ENCODE peak calls at places on chromosome 15, in seven cellular contexts. C is HepG2, F is GM12878, R is HCT116, X is SK-N-SH, Y is H1, K is K562. B is an unnamed sample. For H3K27me3, the result is how much of the 10 kb centered on the place peaks cover.

GRCh38 chr15:68679961-68680371 is 101.2 kb downstream of the CORO2B start:
- DNase-seq in R (no peak), F (no peak), C (no peak), K (no peak), X (no peak), Y (no peak), B (no peak)

GRCh38 chr15:70870066-70870465 is 16.1 kb upstream of the LARP6 start:
- DNase-seq in R (no peak), X (peak), F (no peak), Y (no peak), C (no peak), K (no peak), B (no peak)

GRCh38 chr15:40265355-40265754 is 17.5 kb downstream of the ANKRD63 start:
- DNase-seq in K (peak), F (no peak), C (no peak), Y (no peak), R (no peak), X (peak), B (no peak)

GRCh38 chr15:74192751-74193150 is 9.8 kb downstream of the STRA6 start:
- DNase-seq in R (no peak), F (no peak), K (no peak), C (no peak), X (no peak), Y (no peak), B (no peak)

GRCh38 chr15:74807302-74807701 is 5.3 kb upstream of the LMAN1L start:
- DNase-seq in Y (no peak), K (no peak), C (no peak), X (no peak), F (no peak), R (no peak), B (no peak)

GRCh38 chr15:72599855-72600464 is 54.5 kb upstream of the GOLGA6B start:
- DNase-seq in F (no peak), X (peak), K (peak), C (peak), R (peak), Y (no peak), B (peak)

GRCh38 chr15:88131937-88132336 is 124.6 kb downstream of the NTRK3 start:
- DNase-seq in K (no peak), C (no peak), F (no peak), R (no peak), X (no peak), Y (no peak), B (no peak)

GRCh38 chr15:75170711-75171341 is 30.9 kb upstream of the C15orf39 start:
- DNase-seq in X (no peak), Y (no peak), C (no peak), F (no peak), K (no peak), R (no peak), B (no peak)

GRCh38 chr15:69755571-69756310 is 303.1 kb downstream of the RPLP1 start:
- DNase-seq in K (no peak), R (no peak), X (no peak), F (peak), C (no peak), Y (no peak), B (no peak)

GRCh38 chr15:79067969-79068368 is 22.6 kb downstream of the RASGRF1 start:
- DNase-seq in F (no peak), K (no peak), X (no peak), C (no peak), Y (no peak), R (no peak), B (no peak)

GRCh38 chr15:92141607-92142006 is 252.1 kb upstream of the ST8SIA2 start:
- DNase-seq in K (no peak), F (no peak), R (no peak), X (no peak), C (no peak), Y (no peak), B (no peak)

GRCh38 chr15:85019815-85020590 is 38.3 kb downstream of the PDE8A start:
- DNase-seq in F (peak), X (no peak), Y (no peak), K (no peak), R (no peak), C (no peak), B (no peak)

GRCh38 chr15:66948294-66948693 is 117.1 kb upstream of the SMAD3 start:
- DNase-seq in F (no peak), X (no peak), Y (no peak), R (no peak), K (no peak), C (no peak), B (no peak)

GRCh38 chr15:58921267-58921666 is 12.2 kb downstream of the SLTM start:
- DNase-seq in Y (no peak), R (no peak), F (no peak), C (no peak), X (no peak), K (no peak), B (no peak)

GRCh38 chr15:26891448-26891881 is 24.6 kb downstream of the GABRA5 start:
- DNase-seq in R (no peak), Y (peak), X (peak), F (no peak), K (peak), C (peak), B (peak)

GRCh38 chr15:26893351-26894065 is 26.6 kb downstream of the GABRA5 start:
- DNase-seq in K (no peak), C (no peak), Y (no peak), F (no peak), X (no peak), R (no peak), B (no peak)

GRCh38 chr15:26894181-26894580 is 27.3 kb downstream of the GABRA5 start:
- DNase-seq in K (no peak), Y (no peak), R (no peak), C (no peak), F (no peak), X (no peak), B (no peak)

GRCh38 chr15:26892119-26892518 is 25.3 kb downstream of the GABRA5 start:
- DNase-seq in R (no peak), Y (no peak), C (no peak), F (no peak), X (peak), K (no peak), B (no peak)

GRCh38 chr15:26892678-26893077 is 25.8 kb downstream of the GABRA5 start:
- DNase-seq in R (no peak), C (no peak), K (no peak), F (no peak), X (no peak), Y (no peak), B (no peak)
- H3K27me3 ChIP-seq in R (under half), C (under half), K (under half), F (under half), X (under half), Y (under half), B (under half)

GRCh38 chr15:64476550-64476949 is 16.2 kb downstream of the ZNF609 start:
- DNase-seq in K (no peak), F (no peak), Y (no peak), C (no peak), X (no peak), R (no peak), B (no peak)

GRCh38 chr15:64474846-64475245 is 14.5 kb downstream of the ZNF609 start:
- DNase-seq in K (no peak), R (no peak), X (no peak), F (no peak), Y (no peak), C (no peak), B (no peak)

GRCh38 chr15:64483749-64484148 is 23.4 kb downstream of the ZNF609 start:
- DNase-seq in F (no peak), K (no peak), C (no peak), X (no peak), Y (no peak), R (no peak), B (no peak)

DNA sequence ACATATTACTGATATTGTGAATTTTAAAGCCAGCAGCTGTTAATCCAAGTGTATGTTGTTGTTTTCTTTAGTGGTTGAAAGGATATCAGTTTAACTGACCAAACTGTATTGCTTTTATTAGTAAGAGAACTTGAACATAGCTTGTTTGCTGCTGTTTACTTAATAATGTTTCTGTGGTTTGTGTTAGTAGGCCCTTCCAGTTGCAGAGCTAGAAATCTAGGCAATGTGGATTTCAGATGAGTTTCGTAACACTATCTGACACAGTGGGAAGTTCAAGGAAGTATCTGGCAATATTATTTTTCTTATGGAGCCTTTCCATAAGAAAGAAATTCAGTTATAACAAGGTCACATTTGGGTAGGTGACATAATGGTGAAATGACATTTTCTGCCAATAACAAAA is 18.5 kb downstream of the ZNF609 start:
- DNase-seq in X (no peak), K (no peak), R (no peak), Y (no peak), F (no peak), C (peak), B (no peak)
- TF ChIP-seq SIN3A in X (no peak), K (no peak), R (no peak), Y (no peak), F (no peak), C (no peak), B (no peak)

GRCh38 chr15:101439920-101440319 is 49.6 kb downstream of the PCSK6 start:
- DNase-seq in X (no peak), Y (no peak), R (no peak), C (no peak), K (no peak), F (no peak), B (no peak)
- H3K4me3 ChIP-seq in X (no peak), Y (no peak), R (no peak), C (peak), K (no peak), F (no peak), B (no peak)

GRCh38 chr15:96358795-96359190 is 28.3 kb downstream of the NR2F2 start:
- DNase-seq in R (no peak), X (peak), K (no peak), F (no peak), C (no peak), Y (no peak), B (no peak)
- H3K27me3 ChIP-seq in R (under half), X (half or more), K (under half), F (under half), C (under half), Y (half or more), B (under half)